ENCODE peak calls at places on chromosomes 1 and 21, in eight cellular contexts. G is HCT116, Y is progenitor cell of endocrine pancreas, S is AG09309, E is lung, Z is GM12865, U is pancreas, F is GM20000. D is an unnamed sample.

GRCh38 chr1:118018064-118018463 is 88.5 kb downstream of the WDR3 start:
- DNase-seq in U (no peak), S (no peak), Y (no peak), G (no peak), E (no peak), F (no peak), Z (no peak), D (no peak)

GRCh38 chr21:24897883-24898282 is 709.4 kb downstream of the MRPL39 start:
- DNase-seq in F (no peak), U (no peak), G (no peak), Z (no peak), E (no peak), S (no peak), Y (no peak), D (no peak)

GRCh38 chr1:245873068-245873467 is 634.0 kb downstream of the SMYD3 start:
- DNase-seq in F (no peak), Z (no peak), Y (no peak), U (no peak), G (no peak), E (no peak), S (no peak), D (peak; percentile 57)

GRCh38 chr1:64470670-64471217 is 815 bp downstream of the CACHD1 start:
- DNase-seq in Y (peak; percentile 26), S (no peak), F (peak; percentile 45), Z (peak; percentile 7), U (peak; percentile 79), G (no peak), E (no peak), D (no peak)

GRCh38 chr1:187763976-187764375 is 935.2 kb downstream of the PLA2G4A start:
- DNase-seq in S (no peak), U (no peak), Y (no peak), F (no peak), Z (no peak), E (no peak), G (no peak), D (peak; percentile 60)

GRCh38 chr1:42419449-42419848 is 36.4 kb downstream of the ZMYND12 start:
- DNase-seq in S (no peak), E (no peak), Z (no peak), F (no peak), U (no peak), Y (no peak), G (no peak), D (peak; percentile 4)

GRCh38 chr1:85148524-85149250 is 52.1 kb downstream of the SYDE2 start:
- DNase-seq in E (no peak), S (peak; percentile 27), Z (peak; percentile 77), Y (no peak), G (no peak), U (no peak), F (peak; percentile 45), D (peak; percentile 45)

GRCh38 chr1:203628185-203628996 is 1.8 kb downstream of the ATP2B4 start:
- DNase-seq in Y (peak; percentile 14), Z (no peak), F (no peak), G (no peak), U (peak; percentile 62), E (peak; percentile 58), S (no peak), D (no peak)

GRCh38 chr1:33060579-33061083 is 20.3 kb upstream of the AZIN2 start:
- DNase-seq in G (no peak), S (peak; percentile 89), F (no peak), E (peak; percentile 34), Z (no peak), Y (no peak), U (no peak), D (peak; percentile 98)

GRCh38 chr1:197510691-197511378 is 242.8 kb downstream of the CRB1 start:
- DNase-seq in E (no peak), Z (no peak), Y (no peak), S (no peak), U (no peak), F (no peak), G (no peak), D (no peak)

GRCh38 chr1:28088168-28088961 is at the start of gene EYA3:
- DNase-seq in Y (peak; percentile 99), U (peak; percentile 99), E (peak; percentile 99), S (peak; percentile 90), F (peak; percentile 94), Z (peak; percentile 99), G (peak; percentile 96), D (peak; percentile 94)

GRCh38 chr1:184660462-184661191 is 94.0 kb downstream of the EDEM3 start:
- DNase-seq in F (no peak), E (no peak), S (no peak), U (no peak), Y (no peak), Z (no peak), G (no peak), D (no peak)

GRCh38 chr1:24540906-24541710 is 14.8 kb upstream of the NCMAP start:
- DNase-seq in E (peak; percentile 53), S (peak; percentile 23), Z (no peak), G (no peak), Y (no peak), F (no peak), U (no peak), D (peak; percentile 55)

GRCh38 chr1:61953076-61953789 is 211.0 kb downstream of the PATJ start:
- DNase-seq in U (no peak), Z (no peak), G (no peak), F (no peak), S (peak; percentile 28), Y (no peak), E (no peak), D (no peak)

GRCh38 chr1:61952675-61953074 is 210.4 kb downstream of the PATJ start:
- DNase-seq in S (no peak), F (no peak), Z (no peak), U (no peak), Y (no peak), G (no peak), E (no peak), D (no peak)

GRCh38 chr1:61951731-61952585 is 209.7 kb downstream of the PATJ start:
- DNase-seq in Z (no peak), U (no peak), G (no peak), E (no peak), S (peak; percentile 13), Y (no peak), F (no peak), D (peak; percentile 88)

GRCh38 chr1:61953790-61954150 is 211.5 kb downstream of the PATJ start:
- DNase-seq in U (no peak), E (no peak), Z (no peak), Y (no peak), F (no peak), S (no peak), G (no peak), D (no peak)

DNA sequence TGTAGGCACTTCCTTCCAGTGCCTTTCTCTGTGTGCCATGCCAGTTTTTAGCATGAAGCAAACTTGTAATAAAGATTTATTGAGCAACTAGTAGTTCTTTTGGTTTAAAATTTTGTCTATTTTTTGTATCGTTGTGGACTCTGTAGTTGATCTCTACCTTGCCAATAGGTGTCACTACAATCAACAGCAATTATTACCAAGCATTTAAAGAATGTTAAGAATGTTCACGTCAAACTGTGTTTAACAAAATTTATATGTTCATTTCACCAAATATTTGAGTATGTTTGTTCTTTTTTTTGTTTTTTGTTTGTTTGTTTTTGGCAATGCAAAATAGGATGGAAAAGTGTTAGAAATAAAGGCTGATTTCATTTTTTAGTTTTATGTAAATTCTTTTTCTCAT is 208.1 kb downstream of the PATJ start:
- DNase-seq in U (no peak), G (no peak), S (no peak), F (no peak), Y (no peak), E (no peak), Z (no peak), D (no peak)
- TF ChIP-seq CTCF in U (no peak), G (peak; percentile 46), S (no peak), F (no peak), Y (peak; percentile 33), E (no peak), Z (peak; percentile 9), D (peak; percentile 31)

GRCh38 chr1:185934476-185935189 is 200.4 kb downstream of the HMCN1 start:
- DNase-seq in S (peak; percentile 68), Z (no peak), G (no peak), E (no peak), U (no peak), F (no peak), Y (no peak), D (peak; percentile 30)
- TF ChIP-seq CTCF in S (no peak), Z (no peak), G (no peak), E (no peak), U (no peak), F (no peak), Y (no peak), D (no peak)

GRCh38 chr1:82628887-82629286 is 828.2 kb downstream of the ADGRL2 start:
- DNase-seq in Z (no peak), G (no peak), S (no peak), Y (no peak), F (no peak), U (no peak), E (no peak), D (no peak)

DNA sequence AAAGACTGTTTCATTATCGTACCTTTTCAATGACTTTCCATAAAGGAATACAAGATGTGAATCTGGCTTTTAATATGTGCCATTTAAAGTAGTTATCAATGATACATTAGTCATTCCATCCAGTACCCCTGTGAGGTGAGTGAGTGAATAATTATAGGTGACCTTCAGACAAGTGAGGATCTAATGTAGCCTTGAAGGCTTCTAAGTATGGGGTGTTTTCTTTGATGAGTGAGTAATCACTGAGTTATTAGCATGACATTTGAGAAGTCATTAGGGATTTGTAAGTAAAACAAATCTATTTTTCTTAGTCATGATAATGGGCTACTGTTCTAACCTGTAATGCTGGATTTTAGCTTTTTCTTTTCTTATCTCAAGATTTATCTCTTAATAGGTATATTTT is 831.4 kb downstream of the ADGRL2 start:
- DNase-seq in S (no peak), F (no peak), E (no peak), U (no peak), G (peak; percentile 16), Y (no peak), Z (no peak), D (peak; percentile 42)
- TF ChIP-seq CTCF in S (no peak), F (no peak), E (no peak), U (no peak), G (no peak), Y (no peak), Z (no peak), D (no peak)

DNA sequence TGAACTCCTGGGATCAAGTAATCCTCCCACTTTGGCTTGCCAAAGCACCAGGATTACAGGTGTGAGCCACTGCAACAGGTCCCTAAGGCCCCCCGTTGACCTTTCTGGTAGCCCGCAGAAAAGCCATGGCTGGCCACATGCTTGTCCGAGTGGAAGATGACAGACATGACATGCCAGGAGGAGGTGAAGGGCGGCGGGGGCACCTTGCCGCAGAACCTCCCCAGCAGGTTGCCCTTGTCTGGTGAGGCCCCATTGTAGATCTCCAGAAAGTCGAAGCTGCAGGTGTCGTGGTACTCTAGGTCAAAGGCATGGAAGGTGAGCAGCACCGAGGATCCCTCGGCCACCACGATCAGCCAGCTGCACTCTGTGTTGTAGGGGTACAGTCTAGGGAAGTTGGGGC is 8.4 kb downstream of the CDCP2 start:
- DNase-seq in U (no peak), G (no peak), S (no peak), F (no peak), Z (no peak), E (no peak), Y (no peak), D (no peak)
- TF ChIP-seq CTCF in U (no peak), G (no peak), S (no peak), F (no peak), Z (no peak), E (no peak), Y (no peak), D (no peak)

D was measured in astrocyte.